ENCODE peak calls at places on chromosomes 1 and 21, in four cellular contexts. J is WTC11, H is HepG2, P is GM12878. V is an unnamed sample.

GRCh38 chr1:241950390-241950789 is 7.2 kb upstream of the BECN2 start:
- DNase-seq in P (no peak), H (no peak), J (no peak), V (no peak)

GRCh38 chr1:165137551-165138316 is 218.8 kb downstream of the LMX1A start:
- DNase-seq in J (no peak), H (peak), P (no peak), V (no peak)

GRCh38 chr21:26743524-26743923 is 101.7 kb downstream of the ADAMTS1 start:
- DNase-seq in J (no peak), H (no peak), P (no peak), V (no peak)

GRCh38 chr1:33162141-33162540 is 19.7 kb downstream of the TRIM62 start:
- DNase-seq in J (no peak), H (no peak), P (no peak), V (no peak)

GRCh38 chr1:22971161-22972062 is 1.3 kb downstream of the LACTBL1 start:
- DNase-seq in J (no peak), H (no peak), P (no peak), V (no peak)

GRCh38 chr1:94753171-94753972 is 66.8 kb upstream of the SLC44A3 start:
- DNase-seq in J (no peak), H (peak), P (no peak), V (no peak)

GRCh38 chr1:239308701-239309333 is 77.6 kb upstream of the CHRM3 start:
- DNase-seq in J (peak), P (no peak), H (no peak), V (peak)

GRCh38 chr1:22131875-22132486 is 10.9 kb downstream of the WNT4 start:
- DNase-seq in H (peak), J (peak), P (no peak), V (peak)

GRCh38 chr1:11746795-11747487 is 11.0 kb downstream of the AGTRAP start:
- DNase-seq in P (no peak), J (no peak), H (no peak), V (no peak)

GRCh38 chr1:179921472-179921871 is 33.1 kb upstream of the CEP350 start:
- DNase-seq in H (no peak), P (no peak), J (no peak), V (no peak)

DNA sequence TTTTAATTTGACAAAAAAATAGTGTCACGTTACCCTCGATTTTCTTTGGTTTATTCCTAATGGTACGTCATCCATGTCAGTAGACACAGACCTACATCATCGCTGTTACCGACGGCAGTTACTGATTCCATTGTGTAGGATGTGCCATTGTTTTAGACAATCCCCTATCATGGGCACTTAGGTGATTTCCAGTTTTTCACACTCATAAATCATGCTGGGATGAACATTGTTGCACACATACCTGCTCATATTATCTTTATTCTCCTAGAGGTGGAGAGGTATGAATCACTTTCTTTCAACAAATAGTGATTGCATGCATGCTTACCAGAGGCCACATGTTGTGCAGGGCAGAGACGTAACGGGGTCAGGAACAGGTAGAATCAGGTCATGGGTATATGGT is 79.7 kb upstream of the EFHD2 start:
- DNase-seq in H (no peak), J (no peak), P (no peak), V (no peak)
- TF ChIP-seq CREB1 in H (no peak), J (no peak), P (no peak), V (no peak)

DNA sequence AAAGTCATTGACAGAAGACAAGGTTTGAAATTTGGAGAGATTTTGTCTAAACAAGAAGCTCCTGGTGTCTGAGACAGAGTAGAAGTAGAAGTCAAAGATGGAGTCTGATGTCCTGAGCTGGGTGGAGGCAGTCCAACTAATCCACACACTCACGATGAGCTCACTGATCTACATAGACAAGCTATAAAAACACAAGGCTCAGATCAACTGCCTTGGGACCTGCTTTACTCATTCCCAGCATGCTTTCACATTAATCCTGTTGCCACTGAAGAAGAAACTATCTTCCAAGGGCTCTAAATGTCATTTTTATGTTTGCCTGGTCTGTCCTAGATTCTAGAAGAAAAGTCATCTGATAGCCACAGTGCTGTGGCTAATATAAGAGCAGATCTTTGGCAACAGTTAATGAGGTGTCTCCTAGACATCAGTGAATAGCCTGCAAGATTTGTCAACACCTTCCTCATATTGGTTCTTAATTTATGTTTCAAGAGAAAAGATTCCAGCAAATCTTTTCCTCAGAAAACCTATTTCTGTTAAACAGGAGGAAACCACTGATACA is 522.7 kb downstream of the NUF2 start:
- DNase-seq in H (no peak), P (no peak), J (no peak), V (no peak)
- TF ChIP-seq USF2 in H (no peak), P (no peak), J (no peak), V (no peak)

GRCh38 chr1:198087831-198088230 is 69.0 kb upstream of the NEK7 start:
- DNase-seq in J (no peak), H (no peak), P (no peak), V (no peak)

GRCh38 chr1:198088360-198089071 is 68.3 kb upstream of the NEK7 start:
- DNase-seq in P (no peak), J (no peak), H (peak), V (peak)

GRCh38 chr1:198084509-198084908 is 72.3 kb upstream of the NEK7 start:
- DNase-seq in J (no peak), H (no peak), P (no peak), V (no peak)

GRCh38 chr1:198083549-198083948 is 73.2 kb upstream of the NEK7 start:
- DNase-seq in J (no peak), P (no peak), H (no peak), V (no peak)

DNA sequence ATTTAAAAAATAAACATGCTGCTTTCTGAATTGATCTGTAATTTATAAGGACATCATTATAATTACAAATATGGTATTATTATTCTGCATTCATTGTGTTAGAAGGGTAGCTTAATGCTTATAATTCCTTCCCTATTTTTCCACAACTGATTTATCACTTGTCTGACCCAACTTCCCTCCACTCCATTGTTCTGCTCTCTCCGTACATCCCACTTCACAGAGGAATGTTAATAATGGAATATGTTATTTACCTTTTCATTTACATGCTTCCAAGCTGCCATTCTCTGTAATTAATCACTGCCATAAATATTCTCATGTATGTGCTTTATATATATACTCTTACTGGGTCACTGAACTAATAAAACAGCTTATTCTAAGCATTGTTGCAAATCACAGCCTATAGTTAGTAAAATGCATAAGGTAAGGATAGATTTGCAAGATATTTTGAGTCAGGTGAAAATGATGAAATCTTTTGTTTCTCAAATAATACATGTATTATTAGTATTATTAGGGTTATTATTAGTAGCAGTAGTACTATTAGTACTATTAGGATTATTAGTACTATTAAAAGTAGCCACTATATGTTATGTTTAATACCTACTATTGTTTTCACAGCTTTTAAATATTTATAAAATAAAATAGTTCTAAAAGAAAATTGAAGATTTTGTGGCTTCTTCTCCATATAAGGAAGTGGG is 70.6 kb upstream of the NEK7 start:
- DNase-seq in H (no peak), J (no peak), P (no peak), V (no peak)
- TF ChIP-seq ESRRA in H (no peak), J (no peak), P (no peak), V (no peak)

GRCh38 chr21:32818411-32818810 is 46.9 kb upstream of the PAXBP1 start:
- DNase-seq in J (no peak), P (no peak), H (no peak), V (no peak)

GRCh38 chr21:32817206-32817605 is 45.7 kb upstream of the PAXBP1 start:
- DNase-seq in J (no peak), P (no peak), H (peak), V (no peak)

GRCh38 chr21:32814528-32814927 is 43.0 kb upstream of the PAXBP1 start:
- DNase-seq in J (no peak), P (no peak), H (no peak), V (no peak)

GRCh38 chr21:32812035-32812434 is 40.5 kb upstream of the PAXBP1 start:
- DNase-seq in J (no peak), P (no peak), H (no peak), V (no peak)

DNA sequence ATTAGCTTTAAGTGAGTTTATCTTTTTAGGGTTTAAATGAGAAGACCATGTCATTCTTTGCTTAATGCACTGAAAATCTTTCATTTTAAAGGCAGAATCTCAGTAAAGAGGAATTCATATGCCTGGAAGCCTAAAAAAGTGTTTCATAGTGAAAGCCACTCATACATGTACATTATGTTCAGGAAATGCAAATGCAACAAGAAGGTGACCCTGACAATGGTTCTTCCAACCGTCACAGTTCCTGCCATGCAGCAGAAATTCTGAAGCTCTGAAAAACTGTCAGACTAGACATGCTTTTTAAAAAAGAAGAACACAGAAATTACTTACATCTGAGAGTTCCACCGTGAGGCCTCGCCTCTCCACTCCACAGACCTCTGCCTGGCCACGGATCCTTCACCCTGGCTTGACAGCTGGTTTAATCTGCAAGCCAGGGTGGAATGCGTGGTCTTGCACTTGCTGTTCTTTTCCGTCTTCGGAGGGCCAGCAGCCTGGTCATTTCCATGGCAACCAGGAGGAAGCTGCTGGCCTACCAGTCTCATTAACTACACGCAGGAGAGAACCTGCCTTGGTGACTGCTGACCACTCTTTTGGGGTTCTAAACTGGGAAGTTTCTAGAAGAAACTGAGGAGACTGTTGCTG is 41.8 kb upstream of the PAXBP1 start:
- DNase-seq in P (no peak), J (peak), H (no peak), V (no peak)
- TF ChIP-seq CREB1 in P (no peak), J (no peak), H (no peak), V (no peak)

DNA sequence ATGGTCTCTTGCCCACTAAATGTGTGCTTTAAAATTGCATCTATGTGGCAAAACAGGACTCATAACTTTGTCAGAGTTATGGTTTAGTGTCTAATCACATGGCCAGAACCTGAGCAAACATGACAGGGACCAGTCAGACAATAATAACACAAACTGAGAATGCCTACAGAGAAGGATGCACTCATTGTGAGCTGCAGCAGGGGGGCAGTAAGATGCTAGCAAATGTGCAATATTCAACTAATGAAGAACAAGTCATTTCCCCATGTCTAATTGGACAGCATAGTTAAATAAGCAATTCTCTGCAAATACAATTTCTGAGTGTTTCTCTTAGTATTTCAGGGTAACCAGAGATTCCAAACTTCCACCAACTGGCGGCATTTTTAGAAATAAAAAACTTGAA is 30.8 kb downstream of the SPAG17 start:
- DNase-seq in H (no peak), P (peak), J (no peak), V (no peak)
- TF ChIP-seq USF2 in H (no peak), P (no peak), J (no peak), V (no peak)

DNA sequence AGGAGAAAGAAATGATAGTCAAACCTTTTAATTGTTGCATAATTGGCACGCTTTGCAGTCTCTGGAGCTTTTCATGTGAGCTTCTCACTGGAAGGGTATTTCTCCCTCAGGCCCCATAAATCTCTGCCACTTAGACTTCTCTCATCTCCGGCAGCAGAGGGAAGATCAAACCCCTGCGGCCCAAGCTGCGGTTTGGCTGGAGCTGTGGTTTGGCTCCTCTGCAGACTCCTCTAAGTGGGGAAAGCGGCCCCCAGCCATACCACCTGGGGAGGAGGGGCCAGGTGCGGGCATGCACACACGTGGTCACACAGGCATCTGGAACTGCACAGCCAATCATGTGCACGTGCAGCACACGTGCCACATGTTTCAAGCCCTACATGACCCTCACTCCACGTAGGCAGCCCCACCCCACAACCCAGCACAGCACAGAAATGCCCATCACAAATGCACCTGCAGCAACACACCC is 58.3 kb downstream of the UBE2T start:
- DNase-seq in H (no peak), J (no peak), P (no peak), V (no peak)
- TF ChIP-seq ESRRA in H (no peak), J (no peak), P (no peak), V (no peak)